ENCODE peak calls at places on chromosomes 6 and 20, in nine cellular contexts. D, V, B, S, Q, N, F, C and L are unnamed samples.

GRCh38 chr6:102619585-102619984 is 1226.1 kb downstream of the GRIK2 start:
- DNase-seq in D (peak), V (no peak), B (no peak), S (no peak), Q (no peak), N (peak), F (no peak), C (no peak), L (no peak)

GRCh38 chr20:63377256-63378114 is 16.3 kb upstream of the CHRNA4 start:
- DNase-seq in D (no peak), V (no peak), B (peak), S (peak), Q (no peak), N (peak), F (no peak), C (no peak), L (no peak)

GRCh38 chr6:139474145-139475108 is 100.0 kb upstream of the CITED2 start:
- DNase-seq in D (peak), V (no peak), B (no peak), S (no peak), Q (no peak), N (peak), F (no peak), C (peak), L (peak)

GRCh38 chr20:49424536-49424935 is 57.9 kb downstream of the KCNB1 start:
- DNase-seq in D (peak), V (no peak), B (no peak), S (peak), Q (no peak), N (peak), F (no peak), C (no peak), L (peak)

GRCh38 chr6:2899596-2899995 is 3.5 kb downstream of the SERPINB9 start:
- DNase-seq in D (no peak), V (no peak), B (no peak), S (no peak), Q (no peak), N (no peak), F (no peak), C (no peak), L (no peak)

GRCh38 chr6:42199106-42199981 is 4.6 kb upstream of the GUCA1B start:
- DNase-seq in D (peak), V (no peak), B (no peak), S (no peak), Q (no peak), N (no peak), F (no peak), C (no peak), L (no peak)

GRCh38 chr6:47455533-47456209 is 21.9 kb upstream of the CD2AP start:
- DNase-seq in D (peak), V (no peak), B (no peak), S (no peak), Q (no peak), N (no peak), F (no peak), C (no peak), L (no peak)

GRCh38 chr6:107869871-107870270 is 45.8 kb upstream of the SCML4 start:
- DNase-seq in D (no peak), V (no peak), B (no peak), S (no peak), Q (no peak), N (peak), F (no peak), C (no peak), L (no peak)

GRCh38 chr20:13936781-13937576 is 53.4 kb downstream of the SEL1L2 start:
- DNase-seq in D (no peak), V (no peak), B (no peak), S (no peak), Q (no peak), N (no peak), F (no peak), C (no peak), L (peak)

GRCh38 chr6:108549741-108550140 is 11.0 kb upstream of the FOXO3 start:
- DNase-seq in D (no peak), V (no peak), B (no peak), S (no peak), Q (no peak), N (no peak), F (no peak), C (no peak), L (no peak)

GRCh38 chr20:32429745-32430360 is 71.7 kb downstream of the ASXL1 start:
- DNase-seq in D (no peak), V (no peak), B (no peak), S (peak), Q (no peak), N (no peak), F (no peak), C (no peak), L (no peak)

GRCh38 chr6:31393932-31394331 is 9.5 kb upstream of the MICA start:
- DNase-seq in D (no peak), V (no peak), B (no peak), S (no peak), Q (no peak), N (peak), F (no peak), C (no peak), L (no peak)

GRCh38 chr6:166330612-166331011 is 11.7 kb downstream of the SFT2D1 start:
- DNase-seq in D (peak), V (no peak), B (peak), S (peak), Q (peak), N (peak), F (peak), C (peak), L (peak)

GRCh38 chr6:75882734-75883133 is 133.7 kb downstream of the MYO6 start:
- DNase-seq in D (peak), V (no peak), B (no peak), S (no peak), Q (no peak), N (no peak), F (no peak), C (no peak), L (no peak)

GRCh38 chr20:45311589-45312211 is 3.6 kb upstream of the MATN4 start:
- DNase-seq in D (peak), V (peak), B (no peak), S (peak), Q (peak), N (peak), F (peak), C (peak), L (no peak)

GRCh38 chr20:33443006-33443511 is 504 bp downstream of the SNTA1 start:
- DNase-seq in D (no peak), V (peak), B (no peak), S (no peak), Q (peak), N (no peak), F (peak), C (no peak), L (no peak)

GRCh38 chr6:166760288-166760687 is 133.2 kb upstream of the RPS6KA2 start:
- DNase-seq in D (no peak), V (no peak), B (no peak), S (no peak), Q (no peak), N (no peak), F (no peak), C (no peak), L (no peak)

GRCh38 chr6:97322811-97323210 is 39.8 kb upstream of the MMS22L start:
- DNase-seq in D (peak), V (no peak), B (no peak), S (no peak), Q (no peak), N (no peak), F (no peak), C (no peak), L (no peak)

GRCh38 chr6:142385352-142385751 is 83.5 kb downstream of the ADGRG6 start:
- DNase-seq in D (no peak), V (no peak), B (no peak), S (no peak), Q (no peak), N (no peak), F (no peak), C (no peak), L (no peak)

GRCh38 chr20:45445805-45446562 is 23.6 kb upstream of the WFDC2 start:
- DNase-seq in D (no peak), V (no peak), B (no peak), S (no peak), Q (peak), N (peak), F (no peak), C (peak), L (no peak)

GRCh38 chr6:131136021-131136847 is 967 bp downstream of the AKAP7 start:
- DNase-seq in D (peak), V (no peak), B (no peak), S (no peak), Q (peak), N (no peak), F (no peak), C (peak), L (no peak)

GRCh38 chr20:21702553-21703467 is 2.7 kb upstream of the PAX1 start:
- DNase-seq in D (peak), V (peak), B (peak), S (peak), Q (peak), N (peak), F (peak), C (peak), L (peak)

GRCh38 chr6:45483021-45483420 is 105.3 kb upstream of the SUPT3H start:
- DNase-seq in D (peak), V (no peak), B (no peak), S (no peak), Q (no peak), N (no peak), F (no peak), C (no peak), L (no peak)

GRCh38 chr6:108002365-108003221 is 44.6 kb upstream of the SEC63 start:
- DNase-seq in D (no peak), V (no peak), B (no peak), S (no peak), Q (peak), N (peak), F (no peak), C (peak), L (peak)

GRCh38 chr20:49388790-49389189 is 93.7 kb downstream of the KCNB1 start:
- DNase-seq in D (peak), V (no peak), B (no peak), S (no peak), Q (no peak), N (no peak), F (no peak), C (no peak), L (no peak)

GRCh38 chr6:132188865-132189264 is 212.4 kb downstream of the MOXD1 start:
- DNase-seq in D (peak), V (no peak), B (no peak), S (no peak), Q (no peak), N (no peak), F (no peak), C (no peak), L (no peak)

GRCh38 chr20:23582293-23582692 is 14.0 kb upstream of the CST9L start:
- DNase-seq in D (no peak), V (no peak), B (no peak), S (no peak), Q (no peak), N (no peak), F (no peak), C (no peak), L (no peak)

GRCh38 chr6:33632603-33633039 is 11.5 kb downstream of the ITPR3 start:
- DNase-seq in D (peak), V (no peak), B (no peak), S (no peak), Q (peak), N (peak), F (no peak), C (peak), L (no peak)

GRCh38 chr6:33633084-33633461 is 12.0 kb downstream of the ITPR3 start:
- DNase-seq in D (no peak), V (no peak), B (no peak), S (peak), Q (no peak), N (no peak), F (no peak), C (no peak), L (no peak)

GRCh38 chr6:33634203-33634727 is 13.1 kb downstream of the ITPR3 start:
- DNase-seq in D (no peak), V (peak), B (no peak), S (no peak), Q (peak), N (peak), F (no peak), C (peak), L (no peak)

GRCh38 chr6:33634986-33635385 is 13.9 kb downstream of the ITPR3 start:
- DNase-seq in D (no peak), V (no peak), B (no peak), S (no peak), Q (no peak), N (no peak), F (no peak), C (no peak), L (no peak)

GRCh38 chr6:33633462-33634158 is 12.5 kb downstream of the ITPR3 start:
- DNase-seq in D (peak), V (peak), B (no peak), S (peak), Q (peak), N (peak), F (peak), C (peak), L (no peak)
- H3K27ac ChIP-seq in D (peak), V (peak), B (no peak), S (peak), Q (peak), N (no peak), F (peak), C (peak), L (no peak)

GRCh38 chr6:157380779-157381561 is at the start of gene ZDHHC14:
- DNase-seq in D (peak), V (peak), B (peak), S (peak), Q (peak), N (peak), F (peak), C (peak), L (peak)

GRCh38 chr6:157381631-157382621 is 936 bp downstream of the ZDHHC14 start:
- DNase-seq in D (peak), V (peak), B (no peak), S (peak), Q (peak), N (peak), F (peak), C (peak), L (peak)

GRCh38 chr6:157380458-157380778 is 572 bp upstream of the ZDHHC14 start:
- DNase-seq in D (no peak), V (no peak), B (peak), S (no peak), Q (no peak), N (peak), F (peak), C (no peak), L (no peak)

GRCh38 chr6:157376706-157377230 is 4.2 kb upstream of the ZDHHC14 start:
- DNase-seq in D (no peak), V (no peak), B (no peak), S (no peak), Q (no peak), N (no peak), F (no peak), C (no peak), L (no peak)

DNA sequence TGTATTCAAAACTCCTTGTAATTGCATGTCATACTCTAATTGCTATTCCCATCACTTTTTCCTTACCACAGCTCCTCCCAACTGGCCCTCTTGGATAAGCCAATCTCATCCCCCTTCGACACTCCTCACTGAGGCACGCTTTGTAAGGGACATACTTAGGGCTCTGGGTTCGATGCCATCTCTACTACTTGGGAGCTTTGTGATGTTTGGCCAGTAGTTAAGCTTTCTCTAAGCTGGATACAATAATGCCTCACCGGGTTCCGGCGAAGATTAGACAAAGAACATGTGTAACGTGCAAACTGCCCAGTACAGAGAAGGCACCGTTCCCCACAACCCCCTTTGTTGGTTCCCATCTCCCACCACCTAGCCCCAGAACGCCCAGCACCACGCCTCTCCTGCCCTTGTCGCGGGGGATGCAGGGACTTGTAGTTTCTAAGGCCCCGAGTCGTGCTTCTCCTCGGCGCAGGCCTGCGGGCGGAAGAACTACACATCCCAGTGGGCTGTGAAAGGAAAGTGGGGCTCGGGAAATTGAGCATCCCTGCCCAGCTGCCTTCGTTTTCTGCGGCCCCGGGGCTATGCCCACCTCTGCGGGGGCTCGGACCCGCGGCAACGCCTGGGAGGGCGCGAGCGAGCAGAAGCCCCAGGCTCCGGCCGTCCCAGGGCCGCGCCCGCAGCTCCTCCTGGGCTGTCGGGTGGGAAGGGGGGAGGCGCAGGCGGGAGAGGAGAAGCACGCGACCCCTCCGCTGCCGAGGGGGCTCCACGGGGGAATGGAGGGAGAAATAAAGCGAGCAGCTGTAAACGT is 1.1 kb upstream of the ZDHHC14 start:
- DNase-seq in D (peak), V (peak), B (peak), S (peak), Q (peak), N (peak), F (peak), C (peak), L (peak)
- H3K27ac ChIP-seq in D (peak), V (peak), B (peak), S (peak), Q (peak), N (no peak), F (peak), C (peak), L (peak)

GRCh38 chr6:146423450-146423849 is 120.2 kb upstream of the RAB32 start:
- DNase-seq in D (no peak), V (no peak), B (no peak), S (no peak), Q (no peak), N (no peak), F (no peak), C (no peak), L (no peak)
- H3K27ac ChIP-seq in D (no peak), V (no peak), B (no peak), S (no peak), Q (no peak), N (no peak), F (no peak), C (no peak), L (no peak)

DNA sequence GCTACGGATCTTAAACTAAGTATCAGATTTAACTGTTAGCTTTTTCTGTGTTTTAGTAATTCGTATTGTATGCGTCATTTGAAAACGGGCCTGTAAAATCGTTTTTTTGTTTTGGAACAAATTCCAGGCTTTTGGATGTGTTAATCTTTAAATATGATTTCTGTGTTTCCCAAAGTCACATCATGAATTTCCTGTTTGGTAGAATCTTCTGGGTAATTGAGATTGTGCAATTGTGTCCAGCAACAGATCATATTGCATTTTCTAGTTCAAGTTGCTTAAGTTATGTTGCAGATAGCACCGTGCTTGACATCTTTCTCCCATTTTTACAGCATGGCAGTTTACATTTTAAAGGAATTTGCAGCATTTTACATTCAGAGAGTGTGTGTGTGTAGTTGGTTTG is 1.9 kb downstream of the MAPK14 start:
- DNase-seq in D (peak), V (no peak), B (no peak), S (no peak), Q (no peak), N (no peak), F (no peak), C (peak), L (no peak)
- H3K27ac ChIP-seq in D (peak), V (no peak), B (no peak), S (peak), Q (peak), N (no peak), F (peak), C (no peak), L (no peak)

GRCh38 chr6:28218312-28219248 is 6.5 kb upstream of the ZSCAN9 start:
- DNase-seq in D (peak), V (peak), B (peak), S (peak), Q (peak), N (peak), F (peak), C (peak), L (peak)

GRCh38 chr6:28226460-28226859 is 1.4 kb downstream of the ZSCAN9 start:
- DNase-seq in D (no peak), V (no peak), B (no peak), S (no peak), Q (no peak), N (no peak), F (no peak), C (no peak), L (no peak)

GRCh38 chr6:28225056-28225834 is at the start of gene ZSCAN9:
- DNase-seq in D (peak), V (peak), B (peak), S (peak), Q (peak), N (peak), F (peak), C (peak), L (peak)

GRCh38 chr6:28220164-28221133 is 4.6 kb upstream of the ZSCAN9 start:
- DNase-seq in D (peak), V (no peak), B (no peak), S (no peak), Q (no peak), N (no peak), F (no peak), C (no peak), L (no peak)

GRCh38 chr6:28224131-28225055 is 682 bp upstream of the ZSCAN9 start:
- DNase-seq in D (no peak), V (no peak), B (no peak), S (no peak), Q (no peak), N (no peak), F (no peak), C (no peak), L (no peak)
- H3K27ac ChIP-seq in D (peak), V (no peak), B (peak), S (peak), Q (peak), N (no peak), F (peak), C (no peak), L (no peak)

GRCh38 chr6:315921-316752 is 23.9 kb downstream of the DUSP22 start:
- DNase-seq in D (no peak), V (no peak), B (no peak), S (no peak), Q (no peak), N (no peak), F (no peak), C (no peak), L (no peak)
- H3K27ac ChIP-seq in D (no peak), V (no peak), B (no peak), S (no peak), Q (no peak), N (no peak), F (no peak), C (no peak), L (no peak)